ENCODE peak calls at places on chromosomes 3 and 15, in seven cellular contexts. J is HTR-8/SVneo, L is WERI-Rb-1, V is natural killer cell, M is RCC 7860, Q is cardiac fibroblast, F is KBM-7. P is an unnamed sample.

GRCh38 chr3:142888484-142889262 is at the start of gene PCOLCE2:
- DNase-seq in M (no peak), Q (peak; percentile 23), V (no peak), F (peak; percentile 79), L (peak; percentile 69), J (peak; percentile 43), P (peak; percentile 16)

GRCh38 chr15:77901921-77902750 is 175.4 kb downstream of the TBC1D2B start:
- DNase-seq in L (peak; percentile 45), J (no peak), F (no peak), V (no peak), Q (no peak), M (no peak), P (no peak)

GRCh38 chr3:126396536-126396935 is 1.8 kb downstream of the CFAP100 start:
- DNase-seq in Q (no peak), V (no peak), M (no peak), L (no peak), J (no peak), F (no peak), P (no peak)

GRCh38 chr15:100945006-100945405 is 25.8 kb downstream of the LRRK1 start:
- DNase-seq in M (no peak), V (no peak), Q (no peak), F (no peak), L (no peak), J (no peak), P (no peak)

GRCh38 chr3:141680620-141681389 is 57.3 kb upstream of the RNF7 start:
- DNase-seq in F (peak; percentile 68), J (peak; percentile 55), L (no peak), Q (peak; percentile 61), V (no peak), M (peak; percentile 70), P (peak; percentile 79)

GRCh38 chr3:122493296-122493695 is 21.4 kb downstream of the KPNA1 start:
- DNase-seq in Q (peak; percentile 63), J (no peak), F (peak; percentile 74), L (no peak), M (peak; percentile 75), V (no peak), P (peak; percentile 94)

GRCh38 chr3:30343861-30344260 is 262.5 kb upstream of the TGFBR2 start:
- DNase-seq in F (no peak), M (peak; percentile 59), V (no peak), L (no peak), J (no peak), Q (no peak), P (no peak)

GRCh38 chr15:79682851-79683288 is 213.9 kb downstream of the MTHFS start:
- DNase-seq in M (no peak), V (no peak), J (no peak), F (no peak), L (no peak), Q (peak; percentile 32), P (peak; percentile 10)

GRCh38 chr15:39407116-39407515 is 173.8 kb upstream of the THBS1 start:
- DNase-seq in J (no peak), M (no peak), Q (peak; percentile 56), F (no peak), L (no peak), V (no peak), P (peak; percentile 87)

GRCh38 chr15:70427120-70427519 is 329.4 kb upstream of the TLE3 start:
- DNase-seq in F (no peak), V (no peak), Q (peak; percentile 12), J (no peak), M (no peak), L (no peak), P (peak; percentile 10)

GRCh38 chr3:49199244-49199899 is 28.0 kb downstream of the KLHDC8B start:
- DNase-seq in L (no peak), Q (peak; percentile 92), M (no peak), J (no peak), F (no peak), V (no peak), P (peak; percentile 93)

GRCh38 chr3:156433138-156433537 is 121.8 kb downstream of the SSR3 start:
- DNase-seq in M (no peak), J (no peak), L (no peak), F (no peak), Q (peak; percentile 70), V (no peak), P (peak; percentile 45)

GRCh38 chr3:17973559-17973906 is 231.1 kb upstream of the TBC1D5 start:
- DNase-seq in L (no peak), J (no peak), V (no peak), F (no peak), M (no peak), Q (no peak), P (no peak)

GRCh38 chr3:133742351-133743091 is 3.7 kb upstream of the TF start:
- DNase-seq in M (no peak), J (peak; percentile 19), F (peak; percentile 14), Q (peak; percentile 38), L (no peak), V (no peak), P (peak; percentile 88)

GRCh38 chr3:114746502-114746901 is 400.6 kb downstream of the ZBTB20 start:
- DNase-seq in F (no peak), M (no peak), L (no peak), Q (no peak), V (no peak), J (no peak), P (peak; percentile 47)

GRCh38 chr15:71780349-71780976 is 29.9 kb upstream of the NR2E3 start:
- DNase-seq in J (peak; percentile 67), L (peak; percentile 55), Q (peak; percentile 84), V (no peak), M (peak; percentile 36), F (peak; percentile 79), P (peak; percentile 59)

GRCh38 chr15:76285241-76285825 is 25.9 kb downstream of the ETFA start:
- DNase-seq in V (no peak), J (peak; percentile 20), Q (peak; percentile 14), F (no peak), M (no peak), L (no peak), P (peak; percentile 30)

GRCh38 chr3:102574355-102574754 is 139.5 kb downstream of the ZPLD1 start:
- DNase-seq in F (no peak), Q (no peak), J (no peak), M (no peak), V (no peak), L (no peak), P (no peak)

GRCh38 chr3:37307321-37307720 is 132.9 kb upstream of the LRRFIP2 start:
- DNase-seq in F (no peak), M (no peak), J (no peak), V (no peak), Q (no peak), L (no peak), P (no peak)

GRCh38 chr3:52522651-52523251 is 10.9 kb downstream of the NT5DC2 start:
- DNase-seq in F (no peak), Q (no peak), V (no peak), M (no peak), L (no peak), J (no peak), P (no peak)

GRCh38 chr15:98169551-98169950 is 209.0 kb downstream of the ARRDC4 start:
- DNase-seq in F (no peak), L (no peak), M (no peak), V (peak; percentile 61), J (no peak), Q (no peak), P (peak; percentile 72)

GRCh38 chr15:88918738-88919137 is 5.6 kb upstream of the MFGE8 start:
- DNase-seq in M (peak; percentile 98), Q (peak; percentile 97), V (no peak), F (peak; percentile 64), J (peak; percentile 83), L (no peak), P (peak; percentile 99)

GRCh38 chr15:84987949-84988624 is 6.4 kb downstream of the PDE8A start:
- DNase-seq in L (no peak), J (no peak), M (no peak), Q (no peak), V (no peak), F (peak; percentile 41), P (no peak)

GRCh38 chr15:34760909-34761308 is 6.1 kb upstream of the GJD2 start:
- DNase-seq in M (no peak), V (no peak), J (no peak), L (peak; percentile 33), F (no peak), Q (no peak), P (no peak)

GRCh38 chr3:75978686-75979085 is 193.3 kb upstream of the ZNF717 start:
- DNase-seq in F (no peak), M (no peak), J (no peak), V (no peak), Q (no peak), L (no peak), P (no peak)

GRCh38 chr3:145807990-145808389 is 353.0 kb downstream of the PLOD2 start:
- DNase-seq in V (no peak), J (no peak), Q (peak; percentile 65), F (peak; percentile 37), M (no peak), L (no peak), P (peak; percentile 8)

GRCh38 chr3:144295619-144296018 is 324.0 kb downstream of the DIPK2A start:
- DNase-seq in J (no peak), L (no peak), F (no peak), Q (peak; percentile 4), M (no peak), V (no peak), P (no peak)

GRCh38 chr15:78315686-78316085 is 16.3 kb upstream of the SKIC8 start:
- DNase-seq in J (no peak), V (no peak), L (peak; percentile 84), Q (peak; percentile 6), F (peak; percentile 57), M (no peak), P (no peak)

GRCh38 chr3:171225698-171226097 is 199.2 kb upstream of the SLC2A2 start:
- DNase-seq in M (no peak), F (no peak), J (no peak), Q (peak; percentile 40), L (no peak), V (no peak), P (peak; percentile 46)

GRCh38 chr3:149628957-149629670 is 28.7 kb downstream of the WWTR1 start:
- DNase-seq in J (no peak), L (no peak), Q (peak; percentile 58), M (no peak), F (no peak), V (no peak), P (peak; percentile 57)

GRCh38 chr3:5010140-5010539 is 30.9 kb downstream of the BHLHE40 start:
- DNase-seq in L (no peak), F (no peak), M (no peak), J (no peak), Q (no peak), V (no peak), P (no peak)

GRCh38 chr3:139830817-139831216 is 104.2 kb upstream of the CLSTN2 start:
- DNase-seq in J (no peak), M (no peak), Q (no peak), F (no peak), V (no peak), L (peak; percentile 50), P (peak; percentile 90)